ENCODE peak calls at places on chromosomes 4 and X, in five cellular contexts. A is epithelial cell of esophagus, P is amniotic epithelial cell, Z is colonic mucosa, G is neural crest cell. S is an unnamed sample.

GRCh38 chr4:55321707-55322264 is 24.3 kb upstream of the SRD5A3 start:
- DNase-seq in G (peak; percentile 83), Z (peak; percentile 81), A (peak; percentile 82), P (peak; percentile 79), S (no peak)

GRCh38 chr4:142534994-142535393 is 311.1 kb downstream of the INPP4B start:
- DNase-seq in A (peak; percentile 74), Z (no peak), G (no peak), P (no peak), S (no peak)

GRCh38 chrX:153778151-153778551 is 2.7 kb upstream of the SRPK3 start:
- DNase-seq in A (no peak), Z (no peak), P (no peak), G (no peak), S (no peak)

GRCh38 chrX:15437724-15438123 is 53.5 kb upstream of the VEGFD start:
- DNase-seq in G (no peak), A (peak; percentile 0), Z (no peak), P (no peak), S (no peak)

GRCh38 chr4:132332932-132333722 is 816.0 kb upstream of the PCDH10 start:
- DNase-seq in G (no peak), A (peak; percentile 71), P (peak; percentile 20), Z (no peak), S (no peak)

GRCh38 chrX:135931644-135932487 is 38.4 kb downstream of the SAGE1 start:
- DNase-seq in P (peak; percentile 15), Z (peak; percentile 50), A (peak; percentile 46), G (peak; percentile 52), S (peak; percentile 19)

GRCh38 chr4:7827566-7827965 is 112.1 kb downstream of the AFAP1 start:
- DNase-seq in A (no peak), G (no peak), Z (no peak), P (no peak), S (no peak)

GRCh38 chrX:9638871-9639270 is 126.8 kb downstream of the GPR143 start:
- DNase-seq in Z (no peak), G (no peak), P (no peak), A (no peak), S (peak; percentile 11)

GRCh38 chr4:13642576-13642975 is 15.1 kb upstream of the BOD1L1 start:
- DNase-seq in Z (no peak), A (no peak), P (peak; percentile 70), G (no peak), S (no peak)

GRCh38 chr4:3337811-3338210 is 45.0 kb downstream of the RGS12 start:
- DNase-seq in A (no peak), P (no peak), G (no peak), Z (no peak), S (no peak)

GRCh38 chr4:123616970-123617392 is 220.4 kb downstream of the SPRY1 start:
- DNase-seq in Z (peak; percentile 43), P (no peak), G (peak; percentile 45), A (no peak), S (no peak)

GRCh38 chr4:568351-568652 is 7.8 kb downstream of the TMEM271 start:
- DNase-seq in Z (no peak), P (no peak), A (no peak), G (no peak), S (no peak)

GRCh38 chrX:103211012-103211715 is 3.7 kb upstream of the BEX4 start:
- DNase-seq in G (peak; percentile 38), P (peak; percentile 48), Z (peak; percentile 60), A (peak; percentile 53), S (peak; percentile 19)

GRCh38 chr4:61428950-61429349 is 228.8 kb downstream of the ADGRL3 start:
- DNase-seq in P (no peak), Z (no peak), A (no peak), G (no peak), S (no peak)

GRCh38 chrX:96435636-96436035 is 249.0 kb upstream of the DIAPH2 start:
- DNase-seq in Z (no peak), G (no peak), A (no peak), P (no peak), S (no peak)

GRCh38 chrX:13750204-13750603 is 15.7 kb downstream of the OFD1 start:
- DNase-seq in P (peak; percentile 31), Z (no peak), A (peak; percentile 59), G (no peak), S (no peak)

GRCh38 chr4:74583757-74584156 is 138.8 kb downstream of the AREG start:
- DNase-seq in Z (no peak), P (peak; percentile 57), A (peak; percentile 64), G (no peak), S (no peak)

GRCh38 chr4:176001171-176002006 is 64.3 kb upstream of the WDR17 start:
- DNase-seq in Z (peak; percentile 20), P (peak; percentile 16), A (peak; percentile 22), G (peak; percentile 72), S (no peak)

GRCh38 chr4:162347492-162348213 is 183.9 kb upstream of the FSTL5 start:
- DNase-seq in Z (no peak), P (peak; percentile 24), G (no peak), A (no peak), S (no peak)

GRCh38 chr4:94892051-94892450 is 134.3 kb downstream of the BMPR1B start:
- DNase-seq in Z (no peak), A (peak; percentile 22), P (no peak), G (no peak), S (no peak)

GRCh38 chr4:53281438-53281837 is 84.4 kb downstream of the SCFD2 start:
- DNase-seq in A (no peak), Z (no peak), P (peak; percentile 1), G (no peak), S (no peak)

GRCh38 chr4:126123933-126124332 is 809.2 kb downstream of the FAT4 start:
- DNase-seq in G (no peak), P (peak; percentile 40), Z (no peak), A (no peak), S (no peak)

GRCh38 chr4:76781698-76782595 is 116.0 kb downstream of the SOWAHB start:
- DNase-seq in Z (no peak), G (no peak), P (peak; percentile 89), A (peak; percentile 99), S (no peak)

GRCh38 chrX:24515447-24515846 is 50.4 kb downstream of the PDK3 start:
- DNase-seq in P (peak; percentile 19), G (no peak), A (peak; percentile 4), Z (no peak), S (no peak)

S was measured in T-helper 2 cell.